ENCODE peak calls at places on chromosomes 12 and 14, in nine cellular contexts. One of them, this sample, is unnamed.
A peak's percentile ranks its signal among the peaks of the same experiment; 100 is the strongest.

GRCh38 chr12:58051378-58051777 is 110.0 kb downstream of the ATP23 start:
- DNase-seq in SK-N-SH: no peak
- DNase-seq in DMS153: no peak
- DNase-seq in mucosa of gallbladder: no peak
- DNase-seq in activated CD8-positive, alpha-beta memory T cell treated with anti-CD3 and anti-CD28 coated beads, Interleukin-2, amount 50 U/mL, for 48 hours: no peak
- DNase-seq in SK-N-DZ: no peak
- DNase-seq in NCI-H1417: no peak
- DNase-seq in fibroblast of the aortic adventitia: no peak
- DNase-seq in NCI-H1092: no peak
- DNase-seq in this sample: peak; percentile 27

GRCh38 chr12:68899251-68899771 is 33.7 kb downstream of the CPM start:
- DNase-seq in SK-N-SH: no peak
- DNase-seq in DMS153: no peak
- DNase-seq in mucosa of gallbladder: peak; percentile 57
- DNase-seq in activated CD8-positive, alpha-beta memory T cell treated with anti-CD3 and anti-CD28 coated beads, Interleukin-2, amount 50 U/mL, for 48 hours: no peak
- DNase-seq in SK-N-DZ: no peak
- DNase-seq in NCI-H1417: no peak
- DNase-seq in fibroblast of the aortic adventitia: peak; percentile 86
- DNase-seq in NCI-H1092: no peak
- DNase-seq in this sample: no peak

GRCh38 chr14:50830044-50830931 is 674 bp downstream of the NIN start:
- DNase-seq in SK-N-SH: peak; percentile 85
- DNase-seq in DMS153: no peak
- DNase-seq in mucosa of gallbladder: peak; percentile 33
- DNase-seq in activated CD8-positive, alpha-beta memory T cell treated with anti-CD3 and anti-CD28 coated beads, Interleukin-2, amount 50 U/mL, for 48 hours: peak; percentile 78
- DNase-seq in SK-N-DZ: peak; percentile 52
- DNase-seq in NCI-H1417: peak; percentile 88
- DNase-seq in fibroblast of the aortic adventitia: peak; percentile 37
- DNase-seq in NCI-H1092: peak; percentile 54
- DNase-seq in this sample: peak; percentile 43

GRCh38 chr14:75831455-75831854 is 150.3 kb downstream of the TGFB3 start:
- DNase-seq in SK-N-SH: no peak
- DNase-seq in DMS153: peak; percentile 75
- DNase-seq in mucosa of gallbladder: peak; percentile 48
- DNase-seq in activated CD8-positive, alpha-beta memory T cell treated with anti-CD3 and anti-CD28 coated beads, Interleukin-2, amount 50 U/mL, for 48 hours: peak; percentile 52
- DNase-seq in SK-N-DZ: no peak
- DNase-seq in NCI-H1417: peak; percentile 77
- DNase-seq in fibroblast of the aortic adventitia: peak; percentile 81
- DNase-seq in NCI-H1092: peak; percentile 37
- DNase-seq in this sample: peak; percentile 22

GRCh38 chr14:44963775-44964380 is 1.9 kb downstream of the TOGARAM1 start:
- DNase-seq in SK-N-SH: peak; percentile 13
- DNase-seq in DMS153: no peak
- DNase-seq in mucosa of gallbladder: no peak
- DNase-seq in activated CD8-positive, alpha-beta memory T cell treated with anti-CD3 and anti-CD28 coated beads, Interleukin-2, amount 50 U/mL, for 48 hours: no peak
- DNase-seq in SK-N-DZ: peak; percentile 23
- DNase-seq in NCI-H1417: peak; percentile 43
- DNase-seq in fibroblast of the aortic adventitia: peak; percentile 37
- DNase-seq in NCI-H1092: no peak
- DNase-seq in this sample: no peak

GRCh38 chr14:92247937-92248336 is 75.0 kb upstream of the SLC24A4 start:
- DNase-seq in SK-N-SH: no peak
- DNase-seq in DMS153: no peak
- DNase-seq in mucosa of gallbladder: no peak
- DNase-seq in activated CD8-positive, alpha-beta memory T cell treated with anti-CD3 and anti-CD28 coated beads, Interleukin-2, amount 50 U/mL, for 48 hours: no peak
- DNase-seq in SK-N-DZ: no peak
- DNase-seq in NCI-H1417: no peak
- DNase-seq in fibroblast of the aortic adventitia: no peak
- DNase-seq in NCI-H1092: no peak
- DNase-seq in this sample: no peak

GRCh38 chr12:89181271-89181920 is 170.9 kb downstream of the DUSP6 start:
- DNase-seq in SK-N-SH: no peak
- DNase-seq in DMS153: no peak
- DNase-seq in mucosa of gallbladder: no peak
- DNase-seq in activated CD8-positive, alpha-beta memory T cell treated with anti-CD3 and anti-CD28 coated beads, Interleukin-2, amount 50 U/mL, for 48 hours: no peak
- DNase-seq in SK-N-DZ: no peak
- DNase-seq in NCI-H1417: no peak
- DNase-seq in fibroblast of the aortic adventitia: peak; percentile 84
- DNase-seq in NCI-H1092: no peak
- DNase-seq in this sample: peak; percentile 34

GRCh38 chr12:113401066-113402000 is 2.4 kb downstream of the SDS start:
- DNase-seq in SK-N-SH: no peak
- DNase-seq in DMS153: no peak
- DNase-seq in mucosa of gallbladder: no peak
- DNase-seq in activated CD8-positive, alpha-beta memory T cell treated with anti-CD3 and anti-CD28 coated beads, Interleukin-2, amount 50 U/mL, for 48 hours: no peak
- DNase-seq in SK-N-DZ: no peak
- DNase-seq in NCI-H1417: no peak
- DNase-seq in fibroblast of the aortic adventitia: no peak
- DNase-seq in NCI-H1092: no peak
- DNase-seq in this sample: no peak

GRCh38 chr14:55540847-55541773 is 38.9 kb upstream of the KTN1 start:
- DNase-seq in SK-N-SH: no peak
- DNase-seq in DMS153: no peak
- DNase-seq in mucosa of gallbladder: no peak
- DNase-seq in activated CD8-positive, alpha-beta memory T cell treated with anti-CD3 and anti-CD28 coated beads, Interleukin-2, amount 50 U/mL, for 48 hours: no peak
- DNase-seq in SK-N-DZ: no peak
- DNase-seq in NCI-H1417: no peak
- DNase-seq in fibroblast of the aortic adventitia: peak; percentile 9
- DNase-seq in NCI-H1092: no peak
- DNase-seq in this sample: no peak

GRCh38 chr12:78797201-78797931 is 67.2 kb upstream of the SYT1 start:
- DNase-seq in SK-N-SH: no peak
- DNase-seq in DMS153: no peak
- DNase-seq in mucosa of gallbladder: no peak
- DNase-seq in activated CD8-positive, alpha-beta memory T cell treated with anti-CD3 and anti-CD28 coated beads, Interleukin-2, amount 50 U/mL, for 48 hours: no peak
- DNase-seq in SK-N-DZ: no peak
- DNase-seq in NCI-H1417: no peak
- DNase-seq in fibroblast of the aortic adventitia: peak; percentile 48
- DNase-seq in NCI-H1092: no peak
- DNase-seq in this sample: no peak

GRCh38 chr12:109678732-109679131 is 34.9 kb upstream of the FAM222A start:
- DNase-seq in SK-N-SH: peak; percentile 34
- DNase-seq in DMS153: no peak
- DNase-seq in mucosa of gallbladder: no peak
- DNase-seq in activated CD8-positive, alpha-beta memory T cell treated with anti-CD3 and anti-CD28 coated beads, Interleukin-2, amount 50 U/mL, for 48 hours: no peak
- DNase-seq in SK-N-DZ: peak; percentile 49
- DNase-seq in NCI-H1417: peak; percentile 84
- DNase-seq in fibroblast of the aortic adventitia: no peak
- DNase-seq in NCI-H1092: no peak
- DNase-seq in this sample: no peak

GRCh38 chr14:105641075-105641937 is 114.9 kb downstream of the TMEM121 start:
- DNase-seq in SK-N-SH: no peak
- DNase-seq in DMS153: no peak
- DNase-seq in mucosa of gallbladder: no peak
- DNase-seq in activated CD8-positive, alpha-beta memory T cell treated with anti-CD3 and anti-CD28 coated beads, Interleukin-2, amount 50 U/mL, for 48 hours: no peak
- DNase-seq in SK-N-DZ: no peak
- DNase-seq in NCI-H1417: no peak
- DNase-seq in fibroblast of the aortic adventitia: no peak
- DNase-seq in NCI-H1092: no peak
- DNase-seq in this sample: no peak

GRCh38 chr12:74431821-74432220 is 105.8 kb upstream of the ATXN7L3B start:
- DNase-seq in SK-N-SH: no peak
- DNase-seq in DMS153: no peak
- DNase-seq in mucosa of gallbladder: no peak
- DNase-seq in activated CD8-positive, alpha-beta memory T cell treated with anti-CD3 and anti-CD28 coated beads, Interleukin-2, amount 50 U/mL, for 48 hours: no peak
- DNase-seq in SK-N-DZ: no peak
- DNase-seq in NCI-H1417: no peak
- DNase-seq in fibroblast of the aortic adventitia: no peak
- DNase-seq in NCI-H1092: no peak
- DNase-seq in this sample: no peak

GRCh38 chr14:96225745-96226151 is 21.1 kb downstream of the BDKRB2 start:
- DNase-seq in SK-N-SH: peak; percentile 60
- DNase-seq in DMS153: no peak
- DNase-seq in mucosa of gallbladder: no peak
- DNase-seq in activated CD8-positive, alpha-beta memory T cell treated with anti-CD3 and anti-CD28 coated beads, Interleukin-2, amount 50 U/mL, for 48 hours: no peak
- DNase-seq in SK-N-DZ: peak; percentile 43
- DNase-seq in NCI-H1417: no peak
- DNase-seq in fibroblast of the aortic adventitia: peak; percentile 79
- DNase-seq in NCI-H1092: no peak
- DNase-seq in this sample: no peak

GRCh38 chr14:70672328-70672675 is 30.6 kb downstream of the TTC9 start:
- DNase-seq in SK-N-SH: no peak
- DNase-seq in DMS153: no peak
- DNase-seq in mucosa of gallbladder: no peak
- DNase-seq in activated CD8-positive, alpha-beta memory T cell treated with anti-CD3 and anti-CD28 coated beads, Interleukin-2, amount 50 U/mL, for 48 hours: no peak
- DNase-seq in SK-N-DZ: no peak
- DNase-seq in NCI-H1417: no peak
- DNase-seq in fibroblast of the aortic adventitia: no peak
- DNase-seq in NCI-H1092: no peak
- DNase-seq in this sample: no peak

GRCh38 chr12:129676411-129676810 is 227.4 kb downstream of the TMEM132D start:
- DNase-seq in SK-N-SH: no peak
- DNase-seq in DMS153: no peak
- DNase-seq in mucosa of gallbladder: no peak
- DNase-seq in activated CD8-positive, alpha-beta memory T cell treated with anti-CD3 and anti-CD28 coated beads, Interleukin-2, amount 50 U/mL, for 48 hours: no peak
- DNase-seq in SK-N-DZ: no peak
- DNase-seq in NCI-H1417: no peak
- DNase-seq in fibroblast of the aortic adventitia: no peak
- DNase-seq in NCI-H1092: no peak
- DNase-seq in this sample: no peak

GRCh38 chr14:42947991-42948390 is 1341.3 kb downstream of the LRFN5 start:
- DNase-seq in SK-N-SH: no peak
- DNase-seq in DMS153: no peak
- DNase-seq in mucosa of gallbladder: no peak
- DNase-seq in activated CD8-positive, alpha-beta memory T cell treated with anti-CD3 and anti-CD28 coated beads, Interleukin-2, amount 50 U/mL, for 48 hours: no peak
- DNase-seq in SK-N-DZ: no peak
- DNase-seq in NCI-H1417: no peak
- DNase-seq in fibroblast of the aortic adventitia: peak; percentile 2
- DNase-seq in NCI-H1092: no peak
- DNase-seq in this sample: no peak

GRCh38 chr12:26746315-26746714 is 86.7 kb downstream of the ITPR2 start:
- DNase-seq in SK-N-SH: no peak
- DNase-seq in DMS153: no peak
- DNase-seq in mucosa of gallbladder: no peak
- DNase-seq in activated CD8-positive, alpha-beta memory T cell treated with anti-CD3 and anti-CD28 coated beads, Interleukin-2, amount 50 U/mL, for 48 hours: no peak
- DNase-seq in SK-N-DZ: no peak
- DNase-seq in NCI-H1417: no peak
- DNase-seq in fibroblast of the aortic adventitia: peak; percentile 68
- DNase-seq in NCI-H1092: no peak
- DNase-seq in this sample: no peak

GRCh38 chr12:107655281-107656065 is 30.1 kb upstream of the PWP1 start:
- DNase-seq in SK-N-SH: peak; percentile 84
- DNase-seq in DMS153: no peak
- DNase-seq in mucosa of gallbladder: no peak
- DNase-seq in activated CD8-positive, alpha-beta memory T cell treated with anti-CD3 and anti-CD28 coated beads, Interleukin-2, amount 50 U/mL, for 48 hours: no peak
- DNase-seq in SK-N-DZ: peak; percentile 38
- DNase-seq in NCI-H1417: no peak
- DNase-seq in fibroblast of the aortic adventitia: no peak
- DNase-seq in NCI-H1092: peak; percentile 56
- DNase-seq in this sample: no peak

GRCh38 chr12:128098725-128099124 is 168.2 kb upstream of the TMEM132C start:
- DNase-seq in SK-N-SH: no peak
- DNase-seq in DMS153: no peak
- DNase-seq in mucosa of gallbladder: no peak
- DNase-seq in activated CD8-positive, alpha-beta memory T cell treated with anti-CD3 and anti-CD28 coated beads, Interleukin-2, amount 50 U/mL, for 48 hours: no peak
- DNase-seq in SK-N-DZ: no peak
- DNase-seq in NCI-H1417: no peak
- DNase-seq in fibroblast of the aortic adventitia: no peak
- DNase-seq in NCI-H1092: no peak
- DNase-seq in this sample: no peak

GRCh38 chr12:26523708-26524150 is 309.3 kb downstream of the ITPR2 start:
- DNase-seq in SK-N-SH: peak; percentile 67
- DNase-seq in DMS153: no peak
- DNase-seq in mucosa of gallbladder: peak; percentile 96
- DNase-seq in activated CD8-positive, alpha-beta memory T cell treated with anti-CD3 and anti-CD28 coated beads, Interleukin-2, amount 50 U/mL, for 48 hours: no peak
- DNase-seq in SK-N-DZ: peak; percentile 97
- DNase-seq in NCI-H1417: peak; percentile 14
- DNase-seq in fibroblast of the aortic adventitia: peak; percentile 99
- DNase-seq in NCI-H1092: no peak
- DNase-seq in this sample: no peak

GRCh38 chr14:96889091-96889490 is 91.9 kb downstream of the VRK1 start:
- DNase-seq in SK-N-SH: peak; percentile 54
- DNase-seq in DMS153: no peak
- DNase-seq in mucosa of gallbladder: no peak
- DNase-seq in activated CD8-positive, alpha-beta memory T cell treated with anti-CD3 and anti-CD28 coated beads, Interleukin-2, amount 50 U/mL, for 48 hours: no peak
- DNase-seq in SK-N-DZ: peak; percentile 45
- DNase-seq in NCI-H1417: no peak
- DNase-seq in fibroblast of the aortic adventitia: no peak
- DNase-seq in NCI-H1092: no peak
- DNase-seq in this sample: no peak

GRCh38 chr12:110501378-110501721 is 561 bp downstream of the VPS29 start:
- DNase-seq in SK-N-SH: peak; percentile 62
- DNase-seq in DMS153: peak; percentile 28
- DNase-seq in mucosa of gallbladder: no peak
- DNase-seq in activated CD8-positive, alpha-beta memory T cell treated with anti-CD3 and anti-CD28 coated beads, Interleukin-2, amount 50 U/mL, for 48 hours: no peak
- DNase-seq in SK-N-DZ: no peak
- DNase-seq in NCI-H1417: peak; percentile 87
- DNase-seq in fibroblast of the aortic adventitia: peak; percentile 28
- DNase-seq in NCI-H1092: no peak
- DNase-seq in this sample: peak; percentile 59